ENCODE peak calls at places on chromosomes 7 and 10, in seven cellular contexts. One of them, this sample, is unnamed.

GRCh38 chr10:80501913-80502521 is 35.7 kb upstream of the SH2D4B start:
- DNase-seq in endodermal cell: no peak
- DNase-seq in A549: no peak
- DNase-seq in A673: no peak
- DNase-seq in HL-60: no peak
- DNase-seq in osteoblast: peak; percentile 42
- DNase-seq in foreskin fibroblast: no peak
- DNase-seq in this sample: no peak

GRCh38 chr10:121675344-121675743 is 77.1 kb upstream of the FGFR2 start:
- DNase-seq in endodermal cell: no peak
- DNase-seq in foreskin fibroblast: no peak
- DNase-seq in osteoblast: no peak
- DNase-seq in A673: no peak
- DNase-seq in HL-60: no peak
- DNase-seq in A549: no peak
- DNase-seq in this sample: no peak

GRCh38 chr7:150406565-150407421 is 27.7 kb downstream of the ZNF775 start:
- DNase-seq in HL-60: no peak
- DNase-seq in A673: no peak
- DNase-seq in foreskin fibroblast: peak; percentile 28
- DNase-seq in osteoblast: peak; percentile 82
- DNase-seq in endodermal cell: no peak
- DNase-seq in A549: no peak
- DNase-seq in this sample: no peak

GRCh38 chr10:125133706-125134482 is 26.5 kb downstream of the CTBP2 start:
- DNase-seq in HL-60: no peak
- DNase-seq in osteoblast: no peak
- DNase-seq in A549: no peak
- DNase-seq in endodermal cell: no peak
- DNase-seq in A673: no peak
- DNase-seq in foreskin fibroblast: no peak
- DNase-seq in this sample: no peak

GRCh38 chr7:151081170-151082101 is 827 bp upstream of the FASTK start:
- DNase-seq in foreskin fibroblast: peak; percentile 64
- DNase-seq in A673: no peak
- DNase-seq in HL-60: no peak
- DNase-seq in A549: no peak
- DNase-seq in endodermal cell: peak; percentile 61
- DNase-seq in osteoblast: peak; percentile 94
- DNase-seq in this sample: no peak

GRCh38 chr10:78852856-78853255 is 215.9 kb upstream of the ZMIZ1 start:
- DNase-seq in A673: peak; percentile 9
- DNase-seq in foreskin fibroblast: peak; percentile 20
- DNase-seq in HL-60: no peak
- DNase-seq in osteoblast: no peak
- DNase-seq in A549: peak; percentile 19
- DNase-seq in endodermal cell: peak; percentile 88
- DNase-seq in this sample: no peak

GRCh38 chr10:33483124-33483794 is 148.8 kb upstream of the NRP1 start:
- DNase-seq in A549: no peak
- DNase-seq in HL-60: no peak
- DNase-seq in endodermal cell: no peak
- DNase-seq in foreskin fibroblast: no peak
- DNase-seq in A673: peak; percentile 50
- DNase-seq in osteoblast: peak; percentile 68
- DNase-seq in this sample: no peak

GRCh38 chr10:11164806-11165590 is 147.3 kb downstream of the CELF2 start:
- DNase-seq in A549: no peak
- DNase-seq in foreskin fibroblast: peak; percentile 96
- DNase-seq in endodermal cell: peak; percentile 79
- DNase-seq in HL-60: peak; percentile 52
- DNase-seq in A673: peak; percentile 31
- DNase-seq in osteoblast: peak; percentile 75
- DNase-seq in this sample: peak; percentile 79

GRCh38 chr7:468141-468540 is 51.5 kb downstream of the PDGFA start:
- DNase-seq in osteoblast: no peak
- DNase-seq in endodermal cell: no peak
- DNase-seq in HL-60: peak; percentile 55
- DNase-seq in A549: no peak
- DNase-seq in A673: no peak
- DNase-seq in foreskin fibroblast: no peak
- DNase-seq in this sample: no peak

GRCh38 chr7:92292981-92293380 is 47.2 kb downstream of the ANKIB1 start:
- DNase-seq in osteoblast: no peak
- DNase-seq in foreskin fibroblast: no peak
- DNase-seq in A549: no peak
- DNase-seq in A673: peak; percentile 14
- DNase-seq in HL-60: no peak
- DNase-seq in endodermal cell: no peak
- DNase-seq in this sample: no peak
- H3K4me3 ChIP-seq in osteoblast: no peak overlapping the region
- H3K4me3 ChIP-seq in foreskin fibroblast: no peak overlapping the region
- H3K4me3 ChIP-seq in A549: no peak overlapping the region
- H3K4me3 ChIP-seq in A673: no peak overlapping the region
- H3K4me3 ChIP-seq in HL-60: no peak overlapping the region
- H3K4me3 ChIP-seq in endodermal cell: no peak overlapping the region
- H3K4me3 ChIP-seq in this sample: no peak overlapping the region

GRCh38 chr10:61941202-61941651 is 39.7 kb downstream of the ARID5B start:
- DNase-seq in HL-60: no peak
- DNase-seq in foreskin fibroblast: no peak
- DNase-seq in endodermal cell: no peak
- DNase-seq in osteoblast: no peak
- DNase-seq in A549: no peak
- DNase-seq in A673: peak; percentile 89
- DNase-seq in this sample: no peak

GRCh38 chr10:61939575-61940301 is 38.2 kb downstream of the ARID5B start:
- DNase-seq in endodermal cell: no peak
- DNase-seq in HL-60: no peak
- DNase-seq in osteoblast: peak; percentile 26
- DNase-seq in foreskin fibroblast: peak; percentile 90
- DNase-seq in A673: peak; percentile 30
- DNase-seq in A549: no peak
- DNase-seq in this sample: peak; percentile 71

GRCh38 chr10:61944445-61945123 is 43.1 kb downstream of the ARID5B start:
- DNase-seq in HL-60: no peak
- DNase-seq in endodermal cell: no peak
- DNase-seq in A549: no peak
- DNase-seq in A673: no peak
- DNase-seq in osteoblast: no peak
- DNase-seq in foreskin fibroblast: no peak
- DNase-seq in this sample: no peak

GRCh38 chr10:61942997-61943457 is 41.5 kb downstream of the ARID5B start:
- DNase-seq in A549: no peak
- DNase-seq in endodermal cell: no peak
- DNase-seq in A673: peak; percentile 12
- DNase-seq in foreskin fibroblast: peak; percentile 37
- DNase-seq in osteoblast: no peak
- DNase-seq in HL-60: no peak
- DNase-seq in this sample: no peak

DNA sequence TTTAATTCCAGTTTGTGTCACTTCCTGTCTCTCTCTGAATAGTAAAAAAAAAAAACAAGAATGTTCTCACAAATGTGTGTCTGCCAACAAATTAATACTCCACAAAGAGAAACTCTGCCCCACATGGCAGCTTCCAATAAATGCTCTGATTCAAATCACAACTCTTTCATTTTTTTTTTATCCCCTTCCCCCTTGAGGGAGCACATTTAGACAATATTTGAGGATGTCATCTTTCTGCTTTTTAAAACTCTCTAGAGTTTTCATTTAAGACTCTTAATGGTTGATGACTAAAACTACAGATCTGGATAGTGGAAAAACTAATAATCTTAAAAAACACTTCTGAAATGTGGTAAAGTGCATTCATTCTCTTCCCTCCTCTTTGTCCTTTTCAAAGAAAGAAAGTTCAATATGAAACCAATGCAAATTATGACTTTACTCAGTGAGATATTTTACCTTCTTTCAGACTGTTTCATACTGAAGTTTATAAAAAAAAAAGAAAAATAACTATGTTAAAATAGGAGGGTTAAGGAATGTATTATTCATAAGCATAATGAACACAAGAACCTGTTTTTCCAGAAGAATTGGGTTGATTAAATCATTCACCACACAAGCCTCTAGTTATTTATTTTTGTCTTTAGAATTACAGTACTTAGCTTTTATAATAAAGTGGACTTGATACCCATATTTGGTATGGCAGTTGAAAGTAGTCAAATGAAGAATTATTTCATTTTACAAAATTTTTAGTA is 42.4 kb downstream of the ARID5B start:
- DNase-seq in endodermal cell: no peak
- DNase-seq in osteoblast: peak; percentile 37
- DNase-seq in foreskin fibroblast: peak; percentile 50
- DNase-seq in A549: no peak
- DNase-seq in A673: peak; percentile 81
- DNase-seq in HL-60: no peak
- DNase-seq in this sample: peak; percentile 59
- TF ChIP-seq CTCF in endodermal cell: no peak
- TF ChIP-seq CTCF in osteoblast: peak; percentile 29
- TF ChIP-seq CTCF in foreskin fibroblast: no peak
- TF ChIP-seq CTCF in A549: no peak
- TF ChIP-seq CTCF in A673: peak; percentile 52
- TF ChIP-seq CTCF in HL-60: no peak
- TF ChIP-seq CTCF in this sample: peak; percentile 26

GRCh38 chr10:24451325-24451820 is 242.4 kb downstream of the KIAA1217 start:
- DNase-seq in osteoblast: no peak
- DNase-seq in endodermal cell: peak; percentile 71
- DNase-seq in A673: no peak
- DNase-seq in A549: no peak
- DNase-seq in HL-60: no peak
- DNase-seq in foreskin fibroblast: peak; percentile 21
- DNase-seq in this sample: no peak

GRCh38 chr10:24449334-24449740 is 240.4 kb downstream of the KIAA1217 start:
- DNase-seq in A549: no peak
- DNase-seq in foreskin fibroblast: peak; percentile 67
- DNase-seq in HL-60: no peak
- DNase-seq in A673: peak; percentile 69
- DNase-seq in endodermal cell: no peak
- DNase-seq in osteoblast: no peak
- DNase-seq in this sample: no peak

GRCh38 chr10:24448351-24449009 is 239.5 kb downstream of the KIAA1217 start:
- DNase-seq in osteoblast: no peak
- DNase-seq in A673: no peak
- DNase-seq in A549: no peak
- DNase-seq in endodermal cell: no peak
- DNase-seq in foreskin fibroblast: peak; percentile 64
- DNase-seq in HL-60: no peak
- DNase-seq in this sample: no peak

GRCh38 chr10:24452030-24452429 is 243.1 kb downstream of the KIAA1217 start:
- DNase-seq in endodermal cell: no peak
- DNase-seq in A549: no peak
- DNase-seq in osteoblast: no peak
- DNase-seq in HL-60: no peak
- DNase-seq in foreskin fibroblast: no peak
- DNase-seq in A673: no peak
- DNase-seq in this sample: no peak

DNA sequence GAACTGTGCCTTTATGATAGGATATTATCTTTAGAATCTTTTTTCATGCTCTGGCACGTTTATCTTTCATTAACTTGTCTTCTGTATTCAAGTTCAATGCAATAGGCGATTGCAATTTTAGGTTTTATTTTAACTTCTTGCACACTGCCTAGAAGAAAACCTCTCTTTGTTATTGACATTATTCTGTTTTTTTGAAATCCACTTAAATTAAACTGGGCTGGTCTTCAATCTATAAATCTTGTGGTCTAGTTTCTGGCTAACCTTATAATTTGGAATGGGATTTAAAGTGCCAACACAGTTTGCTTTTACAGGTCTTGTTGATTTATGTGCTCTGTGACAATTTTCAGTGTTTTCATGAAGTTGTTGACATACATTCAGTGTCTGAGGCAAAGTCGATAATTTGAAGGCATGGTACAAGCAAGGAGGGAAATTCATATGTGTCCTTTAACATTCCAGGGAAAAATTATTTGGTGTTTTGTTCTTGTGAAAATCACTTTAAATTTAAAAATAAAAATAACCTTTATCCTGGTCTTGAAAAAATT is 240.9 kb downstream of the KIAA1217 start:
- DNase-seq in foreskin fibroblast: no peak
- DNase-seq in HL-60: no peak
- DNase-seq in A549: no peak
- DNase-seq in A673: no peak
- DNase-seq in endodermal cell: no peak
- DNase-seq in osteoblast: no peak
- DNase-seq in this sample: no peak
- H3K4me3 ChIP-seq in foreskin fibroblast: peak overlapping the region; percentile 50
- H3K4me3 ChIP-seq in HL-60: no peak overlapping the region
- H3K4me3 ChIP-seq in A549: no peak overlapping the region
- H3K4me3 ChIP-seq in A673: peak overlapping the region; percentile 39
- H3K4me3 ChIP-seq in endodermal cell: no peak overlapping the region
- H3K4me3 ChIP-seq in osteoblast: peak overlapping the region; percentile 72
- H3K4me3 ChIP-seq in this sample: no peak overlapping the region

GRCh38 chr7:26562841-26563240 is 271.2 kb downstream of the SNX10 start:
- DNase-seq in foreskin fibroblast: no peak
- DNase-seq in A673: no peak
- DNase-seq in A549: no peak
- DNase-seq in endodermal cell: no peak
- DNase-seq in HL-60: no peak
- DNase-seq in osteoblast: no peak
- DNase-seq in this sample: no peak
- TF ChIP-seq CTCF in foreskin fibroblast: no peak
- TF ChIP-seq CTCF in A673: peak; percentile 15
- TF ChIP-seq CTCF in A549: no peak
- TF ChIP-seq CTCF in endodermal cell: peak; percentile 49
- TF ChIP-seq CTCF in HL-60: no peak
- TF ChIP-seq CTCF in osteoblast: no peak
- TF ChIP-seq CTCF in this sample: no peak

GRCh38 chr10:132557696-132558515 is 20.3 kb downstream of the INPP5A start:
- DNase-seq in foreskin fibroblast: no peak
- DNase-seq in A549: no peak
- DNase-seq in endodermal cell: no peak
- DNase-seq in osteoblast: no peak
- DNase-seq in HL-60: no peak
- DNase-seq in A673: no peak
- DNase-seq in this sample: no peak

GRCh38 chr10:132556994-132557441 is 19.4 kb downstream of the INPP5A start:
- DNase-seq in endodermal cell: no peak
- DNase-seq in A673: no peak
- DNase-seq in foreskin fibroblast: no peak
- DNase-seq in osteoblast: no peak
- DNase-seq in HL-60: no peak
- DNase-seq in A549: no peak
- DNase-seq in this sample: no peak

GRCh38 chr10:132560248-132560731 is 22.7 kb downstream of the INPP5A start:
- DNase-seq in foreskin fibroblast: peak; percentile 49
- DNase-seq in HL-60: peak; percentile 68
- DNase-seq in A549: no peak
- DNase-seq in osteoblast: no peak
- DNase-seq in A673: no peak
- DNase-seq in endodermal cell: no peak
- DNase-seq in this sample: no peak

GRCh38 chr10:132558516-132559413 is 21.2 kb downstream of the INPP5A start:
- DNase-seq in endodermal cell: no peak
- DNase-seq in foreskin fibroblast: no peak
- DNase-seq in A673: no peak
- DNase-seq in A549: no peak
- DNase-seq in osteoblast: no peak
- DNase-seq in HL-60: no peak
- DNase-seq in this sample: no peak

GRCh38 chr10:132559538-132559937 is 22.0 kb downstream of the INPP5A start:
- DNase-seq in endodermal cell: no peak
- DNase-seq in foreskin fibroblast: no peak
- DNase-seq in A673: no peak
- DNase-seq in HL-60: no peak
- DNase-seq in osteoblast: no peak
- DNase-seq in A549: no peak
- DNase-seq in this sample: no peak
- H3K4me3 ChIP-seq in endodermal cell: no peak overlapping the region
- H3K4me3 ChIP-seq in foreskin fibroblast: no peak overlapping the region
- H3K4me3 ChIP-seq in A673: no peak overlapping the region
- H3K4me3 ChIP-seq in HL-60: no peak overlapping the region
- H3K4me3 ChIP-seq in osteoblast: no peak overlapping the region
- H3K4me3 ChIP-seq in A549: no peak overlapping the region
- H3K4me3 ChIP-seq in this sample: no peak overlapping the region